ENCODE peak calls at places on chromosomes 2 and 18, in eight cellular contexts. E is GM12892; W is neural progenitor cell; H is GM03348; T is Right ventricle myocardium superior; Q is activated CD8-positive, alpha-beta memory T cell treated with anti-CD3 and anti-CD28 coated beads, Interleukin-2, amount 50 U/mL, for 4 hours; B is LoVo; X is GM12891. I is an unnamed sample.

GRCh38 chr2:22261165-22261564 is 1123.8 kb upstream of the KLHL29 start:
- DNase-seq in E (no peak), W (no peak), H (no peak), T (no peak), Q (no peak), B (no peak), X (no peak), I (no peak)

GRCh38 chr18:60826346-60826745 is 453.8 kb upstream of the MC4R start:
- DNase-seq in E (no peak), W (peak), H (no peak), T (no peak), Q (no peak), B (no peak), X (no peak), I (no peak)

GRCh38 chr2:166344286-166345113 is 31.2 kb downstream of the SCN9A start:
- DNase-seq in E (no peak), W (no peak), H (peak), T (no peak), Q (no peak), B (no peak), X (no peak), I (no peak)

GRCh38 chr2:168685619-168686453 is 116.6 kb upstream of the NOSTRIN start:
- DNase-seq in E (no peak), W (no peak), H (no peak), T (no peak), Q (no peak), B (no peak), X (no peak), I (no peak)

GRCh38 chr2:120736955-120737801 is 1.5 kb downstream of the GLI2 start:
- DNase-seq in E (no peak), W (peak), H (peak), T (peak), Q (no peak), B (peak), X (no peak), I (no peak)

GRCh38 chr2:219453691-219454131 is 19.1 kb downstream of the SPEG start:
- DNase-seq in E (no peak), W (peak), H (peak), T (peak), Q (no peak), B (no peak), X (no peak), I (no peak)

GRCh38 chr2:231000211-231000904 is 4.4 kb downstream of the SPATA3 start:
- DNase-seq in E (no peak), W (peak), H (no peak), T (no peak), Q (no peak), B (no peak), X (no peak), I (peak)

GRCh38 chr2:212398316-212398715 is 140.3 kb downstream of the ERBB4 start:
- DNase-seq in E (no peak), W (no peak), H (no peak), T (no peak), Q (no peak), B (no peak), X (no peak), I (no peak)

GRCh38 chr18:13493725-13494124 is 232.6 kb downstream of the FAM210A start:
- DNase-seq in E (no peak), W (no peak), H (no peak), T (no peak), Q (no peak), B (no peak), X (no peak), I (no peak)

GRCh38 chr2:218857371-218858137 is 2.1 kb upstream of the WNT6 start:
- DNase-seq in E (no peak), W (no peak), H (no peak), T (no peak), Q (no peak), B (no peak), X (no peak), I (no peak)

GRCh38 chr2:48896870-48897269 is 141.3 kb upstream of the LHCGR start:
- DNase-seq in E (no peak), W (no peak), H (no peak), T (no peak), Q (no peak), B (no peak), X (no peak), I (no peak)

GRCh38 chr18:12278765-12279682 is 24.9 kb downstream of the CIDEA start:
- DNase-seq in E (no peak), W (peak), H (peak), T (peak), Q (no peak), B (no peak), X (no peak), I (peak)

GRCh38 chr2:26070684-26071189 is 36.9 kb downstream of the RAB10 start:
- DNase-seq in E (no peak), W (no peak), H (no peak), T (no peak), Q (no peak), B (no peak), X (no peak), I (no peak)

GRCh38 chr18:61236476-61237057 is 96.7 kb upstream of the CDH20 start:
- DNase-seq in E (no peak), W (no peak), H (no peak), T (no peak), Q (no peak), B (no peak), X (no peak), I (no peak)

GRCh38 chr2:182616471-182617393 is 99.3 kb upstream of the DNAJC10 start:
- DNase-seq in E (no peak), W (no peak), H (peak), T (no peak), Q (no peak), B (no peak), X (no peak), I (no peak)

GRCh38 chr2:60091311-60091710 is 462.1 kb downstream of the BCL11A start:
- DNase-seq in E (no peak), W (no peak), H (no peak), T (no peak), Q (no peak), B (no peak), X (no peak), I (no peak)

GRCh38 chr2:167454036-167454435 is 565.8 kb downstream of the XIRP2 start:
- DNase-seq in E (no peak), W (no peak), H (no peak), T (no peak), Q (no peak), B (no peak), X (no peak), I (no peak)

GRCh38 chr2:122251153-122251552 is 495.7 kb downstream of the TSN start:
- DNase-seq in E (no peak), W (no peak), H (peak), T (no peak), Q (no peak), B (no peak), X (no peak), I (no peak)

GRCh38 chr2:134391751-134392160 is 137.9 kb downstream of the MGAT5 start:
- DNase-seq in E (peak), W (no peak), H (no peak), T (no peak), Q (no peak), B (peak), X (no peak), I (no peak)

GRCh38 chr2:201171259-201171814 is 11.6 kb upstream of the CASP10 start:
- DNase-seq in E (no peak), W (no peak), H (no peak), T (no peak), Q (no peak), B (no peak), X (no peak), I (no peak)

GRCh38 chr2:231807020-231807419 is 20.8 kb downstream of the COPS7B start:
- DNase-seq in E (no peak), W (no peak), H (peak), T (no peak), Q (no peak), B (no peak), X (no peak), I (no peak)

GRCh38 chr2:197307236-197307932 is 3.2 kb downstream of the ANKRD44 start:
- DNase-seq in E (no peak), W (no peak), H (no peak), T (no peak), Q (no peak), B (no peak), X (no peak), I (no peak)